ENCODE peak calls at places on chromosomes 2 and 18, in four cellular contexts. One of them, this sample, is unnamed.

GRCh38 chr18:11020867-11021414 is 128.4 kb downstream of the PIEZO2 start:
- DNase-seq in NCI-H2081: no peak
- DNase-seq in mesenteric fat pad: no peak
- DNase-seq in T-cell: no peak
- DNase-seq in this sample: no peak

GRCh38 chr2:8378016-8378810 is 303.6 kb upstream of the ID2 start:
- DNase-seq in NCI-H2081: no peak
- DNase-seq in mesenteric fat pad: no peak
- DNase-seq in T-cell: no peak
- DNase-seq in this sample: no peak

GRCh38 chr2:181395871-181396574 is 61.2 kb upstream of the ITGA4 start:
- DNase-seq in NCI-H2081: no peak
- DNase-seq in mesenteric fat pad: no peak
- DNase-seq in T-cell: no peak
- DNase-seq in this sample: no peak

GRCh38 chr18:79503406-79503805 is 107.7 kb downstream of the NFATC1 start:
- DNase-seq in NCI-H2081: no peak
- DNase-seq in mesenteric fat pad: peak; percentile 11
- DNase-seq in T-cell: no peak
- DNase-seq in this sample: no peak

GRCh38 chr2:146659976-146660375 is 1184.9 kb upstream of the ACVR2A start:
- DNase-seq in NCI-H2081: no peak
- DNase-seq in mesenteric fat pad: no peak
- DNase-seq in T-cell: no peak
- DNase-seq in this sample: no peak

GRCh38 chr2:73112026-73112912 is 479 bp downstream of the RAB11FIP5 start:
- DNase-seq in NCI-H2081: no peak
- DNase-seq in mesenteric fat pad: peak; percentile 87
- DNase-seq in T-cell: peak; percentile 12
- DNase-seq in this sample: no peak

GRCh38 chr2:131584940-131585339 is 57.3 kb downstream of the CCDC74A start:
- DNase-seq in NCI-H2081: no peak
- DNase-seq in mesenteric fat pad: no peak
- DNase-seq in T-cell: no peak
- DNase-seq in this sample: no peak

GRCh38 chr2:179538406-179538805 is 273.8 kb upstream of the SESTD1 start:
- DNase-seq in NCI-H2081: no peak
- DNase-seq in mesenteric fat pad: no peak
- DNase-seq in T-cell: no peak
- DNase-seq in this sample: no peak

GRCh38 chr18:36624451-36625167 is 204.2 kb downstream of the TPGS2 start:
- DNase-seq in NCI-H2081: no peak
- DNase-seq in mesenteric fat pad: no peak
- DNase-seq in T-cell: no peak
- DNase-seq in this sample: no peak

GRCh38 chr2:144198116-144198515 is 321.8 kb downstream of the ZEB2 start:
- DNase-seq in NCI-H2081: no peak
- DNase-seq in mesenteric fat pad: no peak
- DNase-seq in T-cell: no peak
- DNase-seq in this sample: no peak

GRCh38 chr2:7019191-7019590 is 102.0 kb downstream of the RNF144A start:
- DNase-seq in NCI-H2081: no peak
- DNase-seq in mesenteric fat pad: no peak
- DNase-seq in T-cell: no peak
- DNase-seq in this sample: no peak

GRCh38 chr2:111691164-111691895 is 192.7 kb downstream of the ANAPC1 start:
- DNase-seq in NCI-H2081: no peak
- DNase-seq in mesenteric fat pad: no peak
- DNase-seq in T-cell: no peak
- DNase-seq in this sample: no peak

GRCh38 chr2:169426069-169426663 is 53.1 kb upstream of the BBS5 start:
- DNase-seq in NCI-H2081: no peak
- DNase-seq in mesenteric fat pad: no peak
- DNase-seq in T-cell: no peak
- DNase-seq in this sample: no peak

GRCh38 chr2:232203166-232203891 is 175.2 kb upstream of the ALPP start:
- DNase-seq in NCI-H2081: no peak
- DNase-seq in mesenteric fat pad: no peak
- DNase-seq in T-cell: no peak
- DNase-seq in this sample: no peak

GRCh38 chr2:42809876-42810125 is 17.4 kb upstream of the HAAO start:
- DNase-seq in NCI-H2081: peak; percentile 77
- DNase-seq in mesenteric fat pad: peak; percentile 95
- DNase-seq in T-cell: no peak
- DNase-seq in this sample: no peak

GRCh38 chr2:203437516-203437915 is 97.6 kb downstream of the RAPH1 start:
- DNase-seq in NCI-H2081: no peak
- DNase-seq in mesenteric fat pad: no peak
- DNase-seq in T-cell: no peak
- DNase-seq in this sample: no peak

GRCh38 chr18:10006261-10006903 is 92.6 kb downstream of the VAPA start:
- DNase-seq in NCI-H2081: peak; percentile 22
- DNase-seq in mesenteric fat pad: peak; percentile 11
- DNase-seq in T-cell: no peak
- DNase-seq in this sample: no peak

GRCh38 chr2:223846524-223846923 is 9.1 kb upstream of the AP1S3 start:
- DNase-seq in NCI-H2081: no peak
- DNase-seq in mesenteric fat pad: no peak
- DNase-seq in T-cell: no peak
- DNase-seq in this sample: no peak

GRCh38 chr18:33282709-33283333 is 157.7 kb downstream of the CCDC178 start:
- DNase-seq in NCI-H2081: no peak
- DNase-seq in mesenteric fat pad: peak; percentile 69
- DNase-seq in T-cell: no peak
- DNase-seq in this sample: no peak

GRCh38 chr2:233571001-233571400 is 4.4 kb upstream of the USP40 start:
- DNase-seq in NCI-H2081: no peak
- DNase-seq in mesenteric fat pad: no peak
- DNase-seq in T-cell: no peak
- DNase-seq in this sample: no peak

GRCh38 chr2:37287966-37288365 is 36.7 kb downstream of the PRKD3 start:
- DNase-seq in NCI-H2081: peak; percentile 8
- DNase-seq in mesenteric fat pad: no peak
- DNase-seq in T-cell: no peak
- DNase-seq in this sample: no peak

GRCh38 chr2:38163006-38163405 is 87.1 kb upstream of the CYP1B1 start:
- DNase-seq in NCI-H2081: no peak
- DNase-seq in mesenteric fat pad: no peak
- DNase-seq in T-cell: no peak
- DNase-seq in this sample: no peak

GRCh38 chr2:190344275-190344827 is 962 bp downstream of the INPP1 start:
- DNase-seq in NCI-H2081: peak; percentile 17
- DNase-seq in mesenteric fat pad: no peak
- DNase-seq in T-cell: no peak
- DNase-seq in this sample: no peak

GRCh38 chr2:61538920-61539559 is 884 bp upstream of the XPO1 start:
- DNase-seq in NCI-H2081: peak; percentile 67
- DNase-seq in mesenteric fat pad: no peak
- DNase-seq in T-cell: peak; percentile 15
- DNase-seq in this sample: no peak

GRCh38 chr2:176552456-176553135 is 283.4 kb downstream of the MTX2 start:
- DNase-seq in NCI-H2081: no peak
- DNase-seq in mesenteric fat pad: no peak
- DNase-seq in T-cell: no peak
- DNase-seq in this sample: no peak